ENCODE peak calls at places on chromosome 1, in seven cellular contexts. One of them, this sample, is unnamed.
A peak's percentile ranks its signal among the peaks of the same experiment; 100 is the strongest.

GRCh38 chr1:47515390-47515789 is 77.5 kb downstream of the FOXD2 start:
- DNase-seq in ovary: no peak
- DNase-seq in K562: peak; percentile 69
- DNase-seq in esophagus muscularis mucosa: no peak
- DNase-seq in sigmoid colon: no peak
- DNase-seq in GM12878: no peak
- DNase-seq in stomach: no peak
- DNase-seq in this sample: no peak

GRCh38 chr1:30984167-30984870 is 75.8 kb upstream of the SDC3 start:
- DNase-seq in ovary: no peak
- DNase-seq in K562: no peak
- DNase-seq in esophagus muscularis mucosa: no peak
- DNase-seq in sigmoid colon: no peak
- DNase-seq in GM12878: no peak
- DNase-seq in stomach: no peak
- DNase-seq in this sample: no peak

GRCh38 chr1:164922585-164922984 is 363.6 kb downstream of the PBX1 start:
- DNase-seq in ovary: no peak
- DNase-seq in K562: no peak
- DNase-seq in esophagus muscularis mucosa: no peak
- DNase-seq in sigmoid colon: no peak
- DNase-seq in GM12878: no peak
- DNase-seq in stomach: no peak
- DNase-seq in this sample: no peak

GRCh38 chr1:6614019-6614952 is 755 bp downstream of the PHF13 start:
- DNase-seq in ovary: peak; percentile 85
- DNase-seq in K562: peak; percentile 97
- DNase-seq in esophagus muscularis mucosa: no peak
- DNase-seq in sigmoid colon: peak; percentile 82
- DNase-seq in GM12878: no peak
- DNase-seq in stomach: peak; percentile 52
- DNase-seq in this sample: no peak

GRCh38 chr1:227465256-227465655 is 98.1 kb upstream of the ZNF678 start:
- DNase-seq in ovary: no peak
- DNase-seq in K562: no peak
- DNase-seq in esophagus muscularis mucosa: no peak
- DNase-seq in sigmoid colon: no peak
- DNase-seq in GM12878: no peak
- DNase-seq in stomach: no peak
- DNase-seq in this sample: no peak

GRCh38 chr1:232393010-232393833 is 236.7 kb downstream of the SIPA1L2 start:
- DNase-seq in ovary: no peak
- DNase-seq in K562: no peak
- DNase-seq in esophagus muscularis mucosa: no peak
- DNase-seq in sigmoid colon: no peak
- DNase-seq in GM12878: no peak
- DNase-seq in stomach: no peak
- DNase-seq in this sample: no peak

GRCh38 chr1:165442653-165443052 is 2.3 kb downstream of the RXRG start:
- DNase-seq in ovary: no peak
- DNase-seq in K562: no peak
- DNase-seq in esophagus muscularis mucosa: no peak
- DNase-seq in sigmoid colon: no peak
- DNase-seq in GM12878: no peak
- DNase-seq in stomach: no peak
- DNase-seq in this sample: no peak

GRCh38 chr1:225299624-225300023 is 128.2 kb downstream of the LBR start:
- DNase-seq in ovary: no peak
- DNase-seq in K562: no peak
- DNase-seq in esophagus muscularis mucosa: no peak
- DNase-seq in sigmoid colon: no peak
- DNase-seq in GM12878: no peak
- DNase-seq in stomach: no peak
- DNase-seq in this sample: no peak

GRCh38 chr1:154546264-154547043 is 12.0 kb downstream of the UBE2Q1 start:
- DNase-seq in ovary: peak; percentile 51
- DNase-seq in K562: peak; percentile 78
- DNase-seq in esophagus muscularis mucosa: no peak
- DNase-seq in sigmoid colon: peak; percentile 75
- DNase-seq in GM12878: peak; percentile 13
- DNase-seq in stomach: peak; percentile 51
- DNase-seq in this sample: no peak

GRCh38 chr1:158496379-158496778 is 24.4 kb downstream of the OR10R2 start:
- DNase-seq in ovary: no peak
- DNase-seq in K562: peak; percentile 9
- DNase-seq in esophagus muscularis mucosa: no peak
- DNase-seq in sigmoid colon: no peak
- DNase-seq in GM12878: no peak
- DNase-seq in stomach: no peak
- DNase-seq in this sample: no peak

GRCh38 chr1:245366886-245367285 is 212.1 kb downstream of the KIF26B start:
- DNase-seq in ovary: no peak
- DNase-seq in K562: no peak
- DNase-seq in esophagus muscularis mucosa: no peak
- DNase-seq in sigmoid colon: no peak
- DNase-seq in GM12878: no peak
- DNase-seq in stomach: no peak
- DNase-seq in this sample: no peak

GRCh38 chr1:41613646-41614592 is 129.4 kb upstream of the EDN2 start:
- DNase-seq in ovary: no peak
- DNase-seq in K562: no peak
- DNase-seq in esophagus muscularis mucosa: peak; percentile 79
- DNase-seq in sigmoid colon: peak; percentile 33
- DNase-seq in GM12878: no peak
- DNase-seq in stomach: no peak
- DNase-seq in this sample: no peak

GRCh38 chr1:109705411-109705810 is 6.6 kb upstream of the GSTM5 start:
- DNase-seq in ovary: no peak
- DNase-seq in K562: peak; percentile 0
- DNase-seq in esophagus muscularis mucosa: no peak
- DNase-seq in sigmoid colon: no peak
- DNase-seq in GM12878: no peak
- DNase-seq in stomach: peak; percentile 63
- DNase-seq in this sample: no peak

GRCh38 chr1:205950280-205950679 is 7.0 kb upstream of the SLC26A9 start:
- DNase-seq in ovary: no peak
- DNase-seq in K562: no peak
- DNase-seq in esophagus muscularis mucosa: no peak
- DNase-seq in sigmoid colon: peak; percentile 70
- DNase-seq in GM12878: no peak
- DNase-seq in stomach: peak; percentile 71
- DNase-seq in this sample: no peak

GRCh38 chr1:2322065-2322571 is 69.2 kb downstream of the MORN1 start:
- DNase-seq in ovary: peak; percentile 85
- DNase-seq in K562: no peak
- DNase-seq in esophagus muscularis mucosa: no peak
- DNase-seq in sigmoid colon: peak; percentile 94
- DNase-seq in GM12878: no peak
- DNase-seq in stomach: peak; percentile 64
- DNase-seq in this sample: peak; percentile 65

GRCh38 chr1:187509091-187509490 is 680.3 kb downstream of the PLA2G4A start:
- DNase-seq in ovary: no peak
- DNase-seq in K562: no peak
- DNase-seq in esophagus muscularis mucosa: no peak
- DNase-seq in sigmoid colon: no peak
- DNase-seq in GM12878: no peak
- DNase-seq in stomach: no peak
- DNase-seq in this sample: no peak

GRCh38 chr1:206145771-206146290 is 28.6 kb upstream of the AVPR1B start:
- DNase-seq in ovary: no peak
- DNase-seq in K562: no peak
- DNase-seq in esophagus muscularis mucosa: no peak
- DNase-seq in sigmoid colon: no peak
- DNase-seq in GM12878: no peak
- DNase-seq in stomach: no peak
- DNase-seq in this sample: no peak

GRCh38 chr1:169892819-169893644 is 664 bp downstream of the SCYL3 start:
- DNase-seq in ovary: no peak
- DNase-seq in K562: no peak
- DNase-seq in esophagus muscularis mucosa: no peak
- DNase-seq in sigmoid colon: peak; percentile 78
- DNase-seq in GM12878: no peak
- DNase-seq in stomach: no peak
- DNase-seq in this sample: peak; percentile 27

GRCh38 chr1:160168609-160169369 is 17.4 kb downstream of the ATP1A4 start:
- DNase-seq in ovary: no peak
- DNase-seq in K562: no peak
- DNase-seq in esophagus muscularis mucosa: no peak
- DNase-seq in sigmoid colon: no peak
- DNase-seq in GM12878: no peak
- DNase-seq in stomach: no peak
- DNase-seq in this sample: no peak

GRCh38 chr1:117607471-117607870 is 1.6 kb downstream of the TENT5C start:
- DNase-seq in ovary: no peak
- DNase-seq in K562: no peak
- DNase-seq in esophagus muscularis mucosa: no peak
- DNase-seq in sigmoid colon: no peak
- DNase-seq in GM12878: no peak
- DNase-seq in stomach: peak; percentile 75
- DNase-seq in this sample: no peak

GRCh38 chr1:57133686-57134085 is 167.9 kb upstream of the C8B start:
- DNase-seq in ovary: no peak
- DNase-seq in K562: no peak
- DNase-seq in esophagus muscularis mucosa: no peak
- DNase-seq in sigmoid colon: no peak
- DNase-seq in GM12878: no peak
- DNase-seq in stomach: no peak
- DNase-seq in this sample: no peak

GRCh38 chr1:102858695-102859094 is 249.6 kb downstream of the COL11A1 start:
- DNase-seq in ovary: no peak
- DNase-seq in K562: no peak
- DNase-seq in esophagus muscularis mucosa: no peak
- DNase-seq in sigmoid colon: no peak
- DNase-seq in GM12878: no peak
- DNase-seq in stomach: no peak
- DNase-seq in this sample: no peak

GRCh38 chr1:210373878-210374599 is 45.3 kb downstream of the HHAT start:
- DNase-seq in ovary: no peak
- DNase-seq in K562: peak; percentile 85
- DNase-seq in esophagus muscularis mucosa: peak; percentile 82
- DNase-seq in sigmoid colon: peak; percentile 74
- DNase-seq in GM12878: peak; percentile 81
- DNase-seq in stomach: peak; percentile 52
- DNase-seq in this sample: peak; percentile 19

GRCh38 chr1:210374600-210374953 is 45.9 kb downstream of the HHAT start:
- DNase-seq in ovary: no peak
- DNase-seq in K562: no peak
- DNase-seq in esophagus muscularis mucosa: peak; percentile 29
- DNase-seq in sigmoid colon: no peak
- DNase-seq in GM12878: no peak
- DNase-seq in stomach: no peak
- DNase-seq in this sample: no peak

GRCh38 chr1:210372931-210373627 is 44.4 kb downstream of the HHAT start:
- DNase-seq in ovary: no peak
- DNase-seq in K562: no peak
- DNase-seq in esophagus muscularis mucosa: peak; percentile 85
- DNase-seq in sigmoid colon: no peak
- DNase-seq in GM12878: no peak
- DNase-seq in stomach: no peak
- DNase-seq in this sample: no peak

GRCh38 chr1:210372491-210372890 is 43.8 kb downstream of the HHAT start:
- DNase-seq in ovary: no peak
- DNase-seq in K562: no peak
- DNase-seq in esophagus muscularis mucosa: peak; percentile 2
- DNase-seq in sigmoid colon: no peak
- DNase-seq in GM12878: no peak
- DNase-seq in stomach: no peak
- DNase-seq in this sample: no peak

DNA sequence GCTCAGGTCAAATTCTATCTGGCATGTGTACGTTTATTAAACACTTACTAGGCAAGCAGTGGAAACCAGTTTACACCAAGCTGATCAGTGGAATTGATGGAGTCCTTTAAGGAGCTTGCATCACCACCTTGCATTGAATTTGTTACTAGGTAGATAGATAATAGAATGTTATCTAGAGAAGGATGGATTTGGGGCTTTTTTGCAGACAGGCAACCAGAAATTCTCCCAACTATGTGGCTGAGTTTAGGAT is 44.9 kb downstream of the HHAT start:
- DNase-seq in ovary: no peak
- DNase-seq in K562: no peak
- DNase-seq in esophagus muscularis mucosa: no peak
- DNase-seq in sigmoid colon: no peak
- DNase-seq in GM12878: no peak
- DNase-seq in stomach: no peak
- DNase-seq in this sample: no peak
- H3K4me1 ChIP-seq in ovary: no peaks in the 10 kb centered on the region
- H3K4me1 ChIP-seq in K562: no peaks in the 10 kb centered on the region
- H3K4me1 ChIP-seq in esophagus muscularis mucosa: no peaks in the 10 kb centered on the region
- H3K4me1 ChIP-seq in sigmoid colon: no peaks in the 10 kb centered on the region
- H3K4me1 ChIP-seq in GM12878: no peaks in the 10 kb centered on the region
- H3K4me1 ChIP-seq in stomach: no peaks in the 10 kb centered on the region
- H3K4me1 ChIP-seq in this sample: peaks cover 15% of the 10 kb centered on the region

DNA sequence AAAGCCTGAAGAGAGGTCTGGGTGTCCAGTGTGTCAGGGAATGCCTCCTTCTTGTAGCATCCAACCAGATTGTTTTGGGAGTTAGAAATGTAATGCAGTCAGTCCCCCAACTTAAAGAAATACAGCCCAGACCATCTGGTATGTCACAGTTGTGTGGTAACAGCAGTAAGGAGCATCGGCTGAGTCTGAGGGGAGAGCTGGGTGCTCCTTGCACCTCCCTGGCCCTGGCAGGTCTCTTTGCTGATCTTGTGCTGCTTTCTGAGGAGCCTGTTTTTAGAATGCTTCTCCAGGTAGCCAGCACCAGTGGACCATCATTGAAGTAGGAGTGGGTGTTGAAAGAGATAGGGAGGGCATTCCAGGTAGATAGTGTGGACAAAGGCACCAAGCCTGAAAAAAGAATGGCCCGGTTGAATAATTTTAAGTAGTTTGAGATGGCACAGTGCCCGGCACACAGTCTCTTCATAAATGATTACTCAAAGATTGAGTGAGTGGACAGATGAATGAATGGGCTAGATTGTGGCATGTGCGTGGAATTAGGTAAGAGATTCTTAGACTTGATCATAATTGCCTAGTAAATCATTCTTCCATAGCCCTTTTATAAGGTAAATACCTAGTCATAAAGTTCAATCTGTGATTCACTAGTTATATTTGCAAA is 46.5 kb downstream of the LAMC1 start:
- DNase-seq in ovary: no peak
- DNase-seq in K562: no peak
- DNase-seq in esophagus muscularis mucosa: no peak
- DNase-seq in sigmoid colon: no peak
- DNase-seq in GM12878: no peak
- DNase-seq in stomach: no peak
- DNase-seq in this sample: no peak
- TF ChIP-seq EP300 in ovary: no peak
- TF ChIP-seq EP300 in K562: no peak
- TF ChIP-seq EP300 in esophagus muscularis mucosa: no peak
- TF ChIP-seq EP300 in sigmoid colon: no peak
- TF ChIP-seq EP300 in GM12878: no peak
- TF ChIP-seq EP300 in stomach: no peak
- TF ChIP-seq EP300 in this sample: no peak

GRCh38 chr1:64192290-64192689 is 11.1 kb upstream of the UBE2U start:
- DNase-seq in ovary: no peak
- DNase-seq in K562: no peak
- DNase-seq in esophagus muscularis mucosa: no peak
- DNase-seq in sigmoid colon: no peak
- DNase-seq in GM12878: no peak
- DNase-seq in stomach: no peak
- DNase-seq in this sample: no peak
- TF ChIP-seq CTCF in ovary: no peak
- TF ChIP-seq CTCF in K562: no peak
- TF ChIP-seq CTCF in esophagus muscularis mucosa: no peak
- TF ChIP-seq CTCF in sigmoid colon: no peak
- TF ChIP-seq CTCF in GM12878: no peak
- TF ChIP-seq CTCF in stomach: no peak
- TF ChIP-seq CTCF in this sample: no peak

GRCh38 chr1:32580348-32581017 is 41.3 kb downstream of the ZBTB8A start:
- DNase-seq in ovary: no peak
- DNase-seq in K562: no peak
- DNase-seq in esophagus muscularis mucosa: no peak
- DNase-seq in sigmoid colon: no peak
- DNase-seq in GM12878: no peak
- DNase-seq in stomach: no peak
- DNase-seq in this sample: no peak
- H3K4me1 ChIP-seq in ovary: no peaks in the 10 kb centered on the region
- H3K4me1 ChIP-seq in K562: no peaks in the 10 kb centered on the region
- H3K4me1 ChIP-seq in esophagus muscularis mucosa: no peaks in the 10 kb centered on the region
- H3K4me1 ChIP-seq in sigmoid colon: peaks cover 9% of the 10 kb centered on the region
- H3K4me1 ChIP-seq in GM12878: no peaks in the 10 kb centered on the region
- H3K4me1 ChIP-seq in stomach: no peaks in the 10 kb centered on the region
- H3K4me1 ChIP-seq in this sample: no peaks in the 10 kb centered on the region